ENCODE peak calls at places on chromosome 20, in five cellular contexts. One of them, this sample, is unnamed.

GRCh38 chr20:39885975-39886649 is 802.9 kb downstream of the MAFB start:
- DNase-seq in suprapubic skin: peak
- DNase-seq in progenitor cell of endocrine pancreas: no peak
- DNase-seq in epithelial cell of esophagus: peak
- DNase-seq in mammary epithelial cell: peak
- DNase-seq in this sample: peak

GRCh38 chr20:1805161-1805581 is 90.0 kb upstream of the SIRPA start:
- DNase-seq in suprapubic skin: no peak
- DNase-seq in progenitor cell of endocrine pancreas: no peak
- DNase-seq in epithelial cell of esophagus: peak
- DNase-seq in mammary epithelial cell: no peak
- DNase-seq in this sample: no peak

GRCh38 chr20:49748525-49748838 is 34.8 kb upstream of the B4GALT5 start:
- DNase-seq in epithelial cell of esophagus: no peak
- DNase-seq in mammary epithelial cell: no peak
- DNase-seq in suprapubic skin: no peak
- DNase-seq in progenitor cell of endocrine pancreas: no peak
- DNase-seq in this sample: no peak

GRCh38 chr20:36408219-36408618 is 102.1 kb downstream of the DLGAP4 start:
- DNase-seq in progenitor cell of endocrine pancreas: no peak
- DNase-seq in mammary epithelial cell: peak
- DNase-seq in suprapubic skin: no peak
- DNase-seq in epithelial cell of esophagus: peak
- DNase-seq in this sample: peak

GRCh38 chr20:2374346-2375125 is 6.2 kb upstream of the TGM6 start:
- DNase-seq in epithelial cell of esophagus: no peak
- DNase-seq in progenitor cell of endocrine pancreas: no peak
- DNase-seq in suprapubic skin: no peak
- DNase-seq in mammary epithelial cell: no peak
- DNase-seq in this sample: no peak

GRCh38 chr20:35947489-35947888 is 6.8 kb downstream of the SCAND1 start:
- DNase-seq in mammary epithelial cell: peak
- DNase-seq in suprapubic skin: no peak
- DNase-seq in progenitor cell of endocrine pancreas: no peak
- DNase-seq in epithelial cell of esophagus: peak
- DNase-seq in this sample: peak

GRCh38 chr20:4445780-4446179 is 275.9 kb upstream of the PRND start:
- DNase-seq in suprapubic skin: no peak
- DNase-seq in progenitor cell of endocrine pancreas: no peak
- DNase-seq in epithelial cell of esophagus: no peak
- DNase-seq in mammary epithelial cell: no peak
- DNase-seq in this sample: no peak

GRCh38 chr20:62052842-62053464 is 12.7 kb downstream of the TAF4 start:
- DNase-seq in progenitor cell of endocrine pancreas: no peak
- DNase-seq in epithelial cell of esophagus: no peak
- DNase-seq in suprapubic skin: no peak
- DNase-seq in mammary epithelial cell: no peak
- DNase-seq in this sample: no peak

GRCh38 chr20:44153636-44154043 is 33.3 kb downstream of the JPH2 start:
- DNase-seq in progenitor cell of endocrine pancreas: no peak
- DNase-seq in epithelial cell of esophagus: no peak
- DNase-seq in suprapubic skin: no peak
- DNase-seq in mammary epithelial cell: peak
- DNase-seq in this sample: no peak

GRCh38 chr20:46946796-46947195 is 52.2 kb downstream of the EYA2 start:
- DNase-seq in epithelial cell of esophagus: no peak
- DNase-seq in suprapubic skin: no peak
- DNase-seq in mammary epithelial cell: no peak
- DNase-seq in progenitor cell of endocrine pancreas: no peak
- DNase-seq in this sample: no peak

GRCh38 chr20:47317127-47317895 is 39.2 kb downstream of the ZMYND8 start:
- DNase-seq in mammary epithelial cell: peak
- DNase-seq in epithelial cell of esophagus: peak
- DNase-seq in suprapubic skin: peak
- DNase-seq in progenitor cell of endocrine pancreas: no peak
- DNase-seq in this sample: no peak